ENCODE peak calls at places on chromosomes 13 and 19, in ten cellular contexts. W is brain microvascular endothelial cell, H is HFFc6, Y is omental fat pad, M is WERI-Rb-1, V is astrocyte, E is posterior cingulate gyrus, D is HAP-1, J is NCI-H446 treated with DMSO at 0.1 percent for 48 hours, I is nucleus accumbens. P is an unnamed sample.

GRCh38 chr13:27104606-27105005 is 67.0 kb downstream of the USP12 start:
- DNase-seq in H (no peak), V (no peak), E (no peak), I (no peak), W (no peak), Y (no peak), M (no peak), J (no peak), D (no peak), P (no peak)

GRCh38 chr13:24148414-24149305 is 11.9 kb upstream of the SPATA13 start:
- DNase-seq in D (no peak), Y (no peak), J (no peak), H (peak), W (peak), M (no peak), V (peak), E (no peak), I (no peak), P (no peak)

GRCh38 chr19:1027020-1027952 is 878 bp downstream of the CNN2 start:
- DNase-seq in M (peak), J (no peak), Y (no peak), H (no peak), E (no peak), D (no peak), V (no peak), W (no peak), I (no peak), P (no peak)

GRCh38 chr19:48194041-48194871 is 23.8 kb downstream of the ZSWIM9 start:
- DNase-seq in D (peak), J (no peak), E (no peak), I (no peak), W (no peak), M (peak), Y (no peak), H (no peak), V (no peak), P (peak)

GRCh38 chr19:50434525-50434924 is 1.8 kb downstream of the MYBPC2 start:
- DNase-seq in H (no peak), D (no peak), M (no peak), E (peak), W (no peak), V (no peak), J (no peak), I (no peak), Y (no peak), P (no peak)

GRCh38 chr19:4267101-4267900 is 11.8 kb upstream of the SHD start:
- DNase-seq in Y (peak), V (no peak), W (peak), J (no peak), H (peak), M (peak), E (peak), I (no peak), D (peak), P (no peak)

GRCh38 chr19:32896516-32897214 is 27.1 kb upstream of the SLC7A9 start:
- DNase-seq in Y (no peak), M (no peak), H (peak), J (no peak), W (no peak), I (no peak), V (peak), E (no peak), D (no peak), P (no peak)

GRCh38 chr13:106182404-106182803 is 353.1 kb downstream of the EFNB2 start:
- DNase-seq in J (no peak), H (peak), I (no peak), D (no peak), W (peak), Y (no peak), E (no peak), M (no peak), V (peak), P (no peak)

GRCh38 chr19:40806385-40807146 is 7.6 kb downstream of the EGLN2 start:
- DNase-seq in Y (peak), J (no peak), E (peak), M (peak), I (peak), H (peak), W (peak), D (peak), V (peak), P (peak)

GRCh38 chr13:111962431-111962891 is 104.5 kb upstream of the SOX1 start:
- DNase-seq in W (no peak), E (no peak), M (no peak), D (no peak), Y (no peak), J (no peak), I (no peak), V (no peak), H (no peak), P (no peak)

GRCh38 chr13:58999851-59000250 is 1163.9 kb downstream of the DIAPH3 start:
- DNase-seq in W (peak), J (no peak), M (no peak), E (no peak), D (no peak), V (peak), H (no peak), I (no peak), Y (no peak), P (no peak)

GRCh38 chr19:48489608-48490216 is 20.5 kb downstream of the CYTH2 start:
- DNase-seq in J (peak), I (no peak), E (peak), H (peak), Y (peak), W (peak), M (peak), V (no peak), D (peak), P (peak)

GRCh38 chr13:79128158-79128557 is 277.9 kb downstream of the RBM26 start:
- DNase-seq in J (no peak), I (no peak), H (peak), M (no peak), W (peak), E (no peak), D (no peak), Y (no peak), V (peak), P (no peak)

GRCh38 chr19:35525873-35526272 is 2.2 kb downstream of the SBSN start:
- DNase-seq in V (no peak), M (no peak), H (no peak), I (no peak), Y (no peak), W (no peak), E (no peak), J (no peak), D (no peak), P (no peak)

GRCh38 chr19:10353793-10354391 is 14.5 kb upstream of the ICAM3 start:
- DNase-seq in M (peak), E (no peak), Y (no peak), W (peak), V (no peak), J (no peak), I (no peak), D (peak), H (no peak), P (no peak)

GRCh38 chr13:67043901-67044300 is 186.2 kb downstream of the PCDH9 start:
- DNase-seq in J (no peak), W (peak), V (peak), I (no peak), D (no peak), Y (no peak), M (no peak), H (no peak), E (no peak), P (no peak)

GRCh38 chr13:30114586-30115256 is 192.6 kb downstream of the KATNAL1 start:
- DNase-seq in D (peak), Y (peak), H (peak), V (peak), W (peak), J (no peak), I (peak), M (peak), E (peak), P (peak)

GRCh38 chr19:33621811-33622504 is at the start of gene CHST8:
- DNase-seq in E (peak), H (no peak), V (peak), D (peak), W (no peak), J (no peak), M (peak), Y (no peak), I (no peak), P (no peak)

GRCh38 chr19:47497073-47497766 is 13.2 kb upstream of the KPTN start:
- DNase-seq in Y (no peak), H (no peak), J (no peak), V (no peak), W (no peak), D (no peak), E (peak), I (no peak), M (peak), P (no peak)

GRCh38 chr19:682678-683320 is 6.6 kb downstream of the FSTL3 start:
- DNase-seq in J (no peak), E (no peak), D (no peak), W (no peak), Y (no peak), I (no peak), M (no peak), H (no peak), V (no peak), P (no peak)

GRCh38 chr19:50209131-50209530 is 5.7 kb downstream of the MYH14 start:
- DNase-seq in I (no peak), Y (no peak), J (no peak), V (no peak), H (no peak), W (no peak), E (no peak), D (no peak), M (no peak), P (no peak)

GRCh38 chr19:3983936-3984583 is 1.2 kb downstream of the EEF2 start:
- DNase-seq in J (no peak), M (no peak), H (no peak), Y (no peak), V (no peak), W (no peak), D (peak), I (no peak), E (no peak), P (no peak)

GRCh38 chr19:31177230-31177629 is 172.0 kb downstream of the TSHZ3 start:
- DNase-seq in E (no peak), M (no peak), J (no peak), W (no peak), V (no peak), I (no peak), H (no peak), Y (no peak), D (no peak), P (no peak)

GRCh38 chr13:26599403-26599802 is 41.9 kb downstream of the WASF3 start:
- DNase-seq in J (no peak), I (no peak), Y (no peak), M (no peak), D (no peak), V (no peak), W (no peak), E (no peak), H (no peak), P (no peak)

GRCh38 chr13:53411443-53411842 is 382.8 kb downstream of the OLFM4 start:
- DNase-seq in Y (no peak), E (no peak), H (no peak), W (no peak), I (no peak), J (no peak), D (peak), M (no peak), V (no peak), P (no peak)

GRCh38 chr19:48390188-48391099 is 907 bp downstream of the KDELR1 start:
- DNase-seq in M (peak), V (peak), D (peak), W (peak), Y (no peak), E (peak), I (peak), H (peak), J (no peak), P (peak)

GRCh38 chr13:76647550-76647949 is 238.7 kb downstream of the KCTD12 start:
- DNase-seq in W (no peak), E (no peak), Y (no peak), M (no peak), V (peak), I (no peak), J (no peak), H (peak), D (no peak), P (no peak)

GRCh38 chr19:53947624-53948023 is 15.1 kb upstream of the CACNG8 start:
- DNase-seq in E (peak), Y (no peak), H (no peak), W (no peak), J (no peak), V (no peak), M (peak), D (peak), I (no peak), P (no peak)

GRCh38 chr13:111365149-111366005 is 44.9 kb downstream of the TEX29 start:
- DNase-seq in Y (no peak), E (no peak), J (no peak), M (no peak), V (no peak), W (no peak), I (no peak), D (no peak), H (no peak), P (no peak)

GRCh38 chr13:41700790-41701310 is 243.5 kb downstream of the RGCC start:
- DNase-seq in J (peak), H (peak), Y (no peak), E (no peak), W (peak), I (no peak), V (peak), M (no peak), D (no peak), P (no peak)

GRCh38 chr13:35512271-35512920 is 35.9 kb upstream of the MAB21L1 start:
- DNase-seq in E (no peak), J (no peak), Y (no peak), H (peak), D (no peak), M (no peak), W (peak), V (peak), I (no peak), P (peak)

GRCh38 chr13:112366907-112367646 is 9.1 kb upstream of the SPACA7 start:
- DNase-seq in Y (no peak), D (no peak), W (no peak), E (no peak), H (no peak), M (no peak), J (no peak), I (no peak), V (no peak), P (no peak)

GRCh38 chr13:71877280-71877653 is 10.3 kb upstream of the DACH1 start:
- DNase-seq in V (no peak), J (no peak), D (peak), W (no peak), Y (no peak), E (no peak), I (no peak), H (no peak), M (no peak), P (no peak)

GRCh38 chr13:75838366-75839017 is 202.4 kb downstream of the LMO7 start:
- DNase-seq in D (no peak), M (no peak), H (no peak), W (no peak), V (no peak), I (no peak), J (no peak), Y (no peak), E (no peak), P (no peak)

GRCh38 chr13:39350461-39350881 is 252.5 kb downstream of the LHFPL6 start:
- DNase-seq in J (peak), H (no peak), V (no peak), M (no peak), D (peak), Y (no peak), E (no peak), I (no peak), W (no peak), P (no peak)

GRCh38 chr19:45173816-45174215 is 4.2 kb downstream of the TRAPPC6A start:
- DNase-seq in J (no peak), E (no peak), W (no peak), H (peak), V (peak), I (no peak), Y (no peak), M (no peak), D (no peak), P (no peak)

GRCh38 chr19:33683881-33684549 is 62.3 kb downstream of the CHST8 start:
- DNase-seq in M (no peak), I (no peak), E (peak), D (peak), H (peak), W (peak), V (peak), Y (no peak), J (no peak), P (no peak)

GRCh38 chr13:109385161-109385560 is 401.2 kb downstream of the IRS2 start:
- DNase-seq in H (peak), M (no peak), Y (no peak), E (no peak), D (no peak), W (no peak), I (no peak), V (peak), J (no peak), P (no peak)

GRCh38 chr13:62014299-62014698 is 598.6 kb upstream of the PCDH20 start:
- DNase-seq in H (no peak), E (no peak), J (no peak), I (no peak), W (no peak), D (no peak), Y (no peak), M (no peak), V (no peak), P (no peak)